ENCODE peak calls at places on chromosomes 3 and 15, in nine cellular contexts. S is GM10248; M is iPS DF 19.7; P is vagina; C is stimulated activated CD4-positive, alpha-beta T cell treated with anti-CD3 and anti-CD28 coated beads, Interleukin-4, amount 100 ng/mL, for 1 hour; K is cardiac fibroblast; Q is SW480; W is stromal cell of bone marrow; T is NCI-H526. B is an unnamed sample.

GRCh38 chr3:119631529-119631928 is 28.9 kb downstream of the POPDC2 start:
- DNase-seq in K (no peak), W (no peak), P (no peak), C (no peak), S (no peak), T (no peak), M (no peak), Q (no peak), B (no peak)

GRCh38 chr3:98766924-98767323 is 3.8 kb downstream of the ST3GAL6 start:
- DNase-seq in M (no peak), P (no peak), T (no peak), C (no peak), K (no peak), W (no peak), S (no peak), Q (no peak), B (no peak)

GRCh38 chr3:180036678-180037455 is at the start of gene PEX5L:
- DNase-seq in Q (no peak), T (peak), M (peak), W (peak), K (peak), C (peak), S (peak), P (no peak), B (peak)

GRCh38 chr3:98343647-98344507 is 9.8 kb upstream of the OR5K4 start:
- DNase-seq in P (no peak), M (peak), K (peak), W (no peak), Q (peak), C (no peak), T (peak), S (peak), B (peak)

GRCh38 chr3:102736288-102736960 is 301.6 kb downstream of the ZPLD1 start:
- DNase-seq in S (no peak), P (no peak), W (no peak), Q (no peak), M (no peak), C (no peak), T (no peak), K (no peak), B (no peak)

GRCh38 chr15:83837946-83838571 is 184.1 kb downstream of the ADAMTSL3 start:
- DNase-seq in C (no peak), W (no peak), S (peak), P (no peak), T (peak), M (no peak), Q (peak), K (peak), B (no peak)

GRCh38 chr3:52073490-52073889 is 17.1 kb upstream of the DUSP7 start:
- DNase-seq in W (no peak), K (peak), T (no peak), M (no peak), C (no peak), S (no peak), P (no peak), Q (no peak), B (no peak)

GRCh38 chr15:67108122-67108871 is 42.9 kb downstream of the SMAD3 start:
- DNase-seq in T (no peak), K (no peak), C (no peak), M (no peak), Q (no peak), W (no peak), S (no peak), P (no peak), B (no peak)

GRCh38 chr15:40454904-40455391 is 14.2 kb downstream of the BAHD1 start:
- DNase-seq in Q (no peak), S (no peak), M (no peak), P (no peak), T (no peak), W (peak), C (no peak), K (peak), B (no peak)

GRCh38 chr15:66253643-66254363 is at the start of gene MEGF11:
- DNase-seq in T (peak), S (no peak), Q (peak), C (no peak), W (no peak), M (no peak), P (no peak), K (peak), B (no peak)

GRCh38 chr15:61736792-61737191 is 323.5 kb downstream of the VPS13C start:
- DNase-seq in S (no peak), T (no peak), P (no peak), C (no peak), K (no peak), M (no peak), Q (no peak), W (no peak), B (no peak)

GRCh38 chr3:117080899-117081298 is 371.3 kb downstream of the TUSC7 start:
- DNase-seq in Q (no peak), T (no peak), W (no peak), P (no peak), K (no peak), S (no peak), M (peak), C (no peak), B (no peak)

GRCh38 chr3:95184038-95184437 is 1121.2 kb downstream of the NSUN3 start:
- DNase-seq in C (no peak), M (no peak), W (no peak), K (no peak), S (no peak), T (no peak), Q (no peak), P (no peak), B (no peak)

GRCh38 chr3:189099505-189100290 is 72.1 kb upstream of the TPRG1 start:
- DNase-seq in T (no peak), K (no peak), C (no peak), Q (no peak), M (no peak), P (no peak), W (no peak), S (no peak), B (no peak)

GRCh38 chr15:73225358-73226015 is 143.3 kb downstream of the HCN4 start:
- DNase-seq in S (no peak), P (no peak), M (no peak), T (no peak), W (no peak), K (no peak), Q (peak), C (peak), B (no peak)

GRCh38 chr15:70127288-70127746 is 29.6 kb upstream of the TLE3 start:
- DNase-seq in C (no peak), Q (peak), T (peak), W (no peak), P (no peak), K (peak), S (no peak), M (no peak), B (no peak)

GRCh38 chr3:55341502-55342031 is 145.5 kb downstream of the WNT5A start:
- DNase-seq in C (no peak), P (no peak), T (no peak), Q (no peak), K (no peak), M (no peak), S (no peak), W (no peak), B (no peak)

GRCh38 chr3:38360345-38360744 is 13.8 kb downstream of the XYLB start:
- DNase-seq in P (no peak), T (no peak), C (no peak), K (no peak), W (no peak), S (no peak), Q (no peak), M (no peak), B (no peak)

GRCh38 chr15:56245871-56246814 is 2.5 kb upstream of the RFX7 start:
- DNase-seq in C (peak), K (peak), Q (peak), T (peak), S (peak), P (no peak), M (peak), W (peak), B (peak)

B was measured in iPS DF 6.9.